ENCODE peak calls at places on chromosomes 4 and X, in seven cellular contexts. One of them, this sample, is unnamed.

GRCh38 chr4:4614925-4615678 is 73.3 kb upstream of the STX18 start:
- DNase-seq in NAMALWA: no peak
- DNase-seq in GM23248: peak
- DNase-seq in bronchial epithelial cell: no peak
- DNase-seq in KG1: no peak
- DNase-seq in stromal cell of bone marrow: no peak
- DNase-seq in frontal cortex: no peak
- DNase-seq in this sample: no peak

GRCh38 chrX:41490446-41490845 is 43.3 kb downstream of the NYX start:
- DNase-seq in NAMALWA: peak
- DNase-seq in KG1: no peak
- DNase-seq in GM23248: no peak
- DNase-seq in stromal cell of bone marrow: no peak
- DNase-seq in bronchial epithelial cell: no peak
- DNase-seq in frontal cortex: no peak
- DNase-seq in this sample: no peak

GRCh38 chrX:99394450-99394849 is 1015.6 kb downstream of the PCDH19 start:
- DNase-seq in frontal cortex: no peak
- DNase-seq in KG1: no peak
- DNase-seq in stromal cell of bone marrow: no peak
- DNase-seq in bronchial epithelial cell: no peak
- DNase-seq in NAMALWA: peak
- DNase-seq in GM23248: no peak
- DNase-seq in this sample: no peak

GRCh38 chr4:174136013-174136412 is 147.5 kb downstream of the FBXO8 start:
- DNase-seq in frontal cortex: no peak
- DNase-seq in bronchial epithelial cell: no peak
- DNase-seq in NAMALWA: no peak
- DNase-seq in stromal cell of bone marrow: no peak
- DNase-seq in GM23248: peak
- DNase-seq in KG1: no peak
- DNase-seq in this sample: no peak

GRCh38 chr4:10117424-10118354 is 1.1 kb upstream of the WDR1 start:
- DNase-seq in stromal cell of bone marrow: no peak
- DNase-seq in KG1: peak
- DNase-seq in GM23248: peak
- DNase-seq in NAMALWA: peak
- DNase-seq in frontal cortex: no peak
- DNase-seq in bronchial epithelial cell: no peak
- DNase-seq in this sample: peak

GRCh38 chr4:181569553-181569952 is 673.6 kb upstream of the TENM3 start:
- DNase-seq in frontal cortex: peak
- DNase-seq in bronchial epithelial cell: peak
- DNase-seq in GM23248: peak
- DNase-seq in NAMALWA: peak
- DNase-seq in stromal cell of bone marrow: peak
- DNase-seq in KG1: peak
- DNase-seq in this sample: no peak

GRCh38 chr4:150584198-150584593 is 2.2 kb downstream of the MAB21L2 start:
- DNase-seq in bronchial epithelial cell: no peak
- DNase-seq in KG1: no peak
- DNase-seq in GM23248: no peak
- DNase-seq in NAMALWA: no peak
- DNase-seq in frontal cortex: no peak
- DNase-seq in stromal cell of bone marrow: no peak
- DNase-seq in this sample: no peak

GRCh38 chr4:30181918-30182317 is 538.3 kb upstream of the PCDH7 start:
- DNase-seq in bronchial epithelial cell: no peak
- DNase-seq in frontal cortex: no peak
- DNase-seq in KG1: no peak
- DNase-seq in stromal cell of bone marrow: no peak
- DNase-seq in NAMALWA: no peak
- DNase-seq in GM23248: no peak
- DNase-seq in this sample: no peak

GRCh38 chr4:88275516-88275915 is 8.8 kb downstream of the PPM1K start:
- DNase-seq in stromal cell of bone marrow: peak
- DNase-seq in frontal cortex: no peak
- DNase-seq in GM23248: no peak
- DNase-seq in KG1: peak
- DNase-seq in NAMALWA: peak
- DNase-seq in bronchial epithelial cell: no peak
- DNase-seq in this sample: peak

GRCh38 chrX:130085551-130085986 is 24.7 kb downstream of the ELF4 start:
- DNase-seq in bronchial epithelial cell: no peak
- DNase-seq in KG1: no peak
- DNase-seq in NAMALWA: peak
- DNase-seq in frontal cortex: no peak
- DNase-seq in stromal cell of bone marrow: no peak
- DNase-seq in GM23248: peak
- DNase-seq in this sample: no peak

GRCh38 chr4:33882246-33882990 is 2361.9 kb downstream of the ARAP2 start:
- DNase-seq in frontal cortex: no peak
- DNase-seq in GM23248: peak
- DNase-seq in NAMALWA: no peak
- DNase-seq in stromal cell of bone marrow: no peak
- DNase-seq in KG1: no peak
- DNase-seq in bronchial epithelial cell: peak
- DNase-seq in this sample: no peak

GRCh38 chr4:77194989-77195388 is 38.0 kb downstream of the CCNG2 start:
- DNase-seq in GM23248: no peak
- DNase-seq in frontal cortex: no peak
- DNase-seq in bronchial epithelial cell: peak
- DNase-seq in NAMALWA: no peak
- DNase-seq in KG1: no peak
- DNase-seq in stromal cell of bone marrow: no peak
- DNase-seq in this sample: no peak

GRCh38 chr4:121791481-121791880 is 9.6 kb upstream of the EXOSC9 start:
- DNase-seq in frontal cortex: no peak
- DNase-seq in GM23248: peak
- DNase-seq in NAMALWA: no peak
- DNase-seq in stromal cell of bone marrow: no peak
- DNase-seq in bronchial epithelial cell: no peak
- DNase-seq in KG1: no peak
- DNase-seq in this sample: no peak

GRCh38 chrX:153703036-153703370 is 15.3 kb downstream of the SLC6A8 start:
- DNase-seq in frontal cortex: no peak
- DNase-seq in stromal cell of bone marrow: no peak
- DNase-seq in GM23248: no peak
- DNase-seq in bronchial epithelial cell: peak
- DNase-seq in NAMALWA: no peak
- DNase-seq in KG1: no peak
- DNase-seq in this sample: no peak

GRCh38 chr4:165351359-165352130 is 24.1 kb downstream of the MSMO1 start:
- DNase-seq in bronchial epithelial cell: no peak
- DNase-seq in stromal cell of bone marrow: no peak
- DNase-seq in frontal cortex: no peak
- DNase-seq in GM23248: no peak
- DNase-seq in KG1: no peak
- DNase-seq in NAMALWA: peak
- DNase-seq in this sample: no peak

GRCh38 chr4:74438661-74439060 is 6.3 kb upstream of the AREG start:
- DNase-seq in frontal cortex: no peak
- DNase-seq in bronchial epithelial cell: no peak
- DNase-seq in stromal cell of bone marrow: no peak
- DNase-seq in GM23248: no peak
- DNase-seq in KG1: no peak
- DNase-seq in NAMALWA: no peak
- DNase-seq in this sample: no peak

GRCh38 chr4:179626687-179627086 is 2184.4 kb upstream of the AGA start:
- DNase-seq in stromal cell of bone marrow: no peak
- DNase-seq in frontal cortex: no peak
- DNase-seq in bronchial epithelial cell: no peak
- DNase-seq in KG1: no peak
- DNase-seq in NAMALWA: no peak
- DNase-seq in GM23248: no peak
- DNase-seq in this sample: no peak

GRCh38 chrX:68732906-68733493 is 85.5 kb downstream of the STARD8 start:
- DNase-seq in frontal cortex: no peak
- DNase-seq in GM23248: peak
- DNase-seq in bronchial epithelial cell: peak
- DNase-seq in NAMALWA: peak
- DNase-seq in stromal cell of bone marrow: peak
- DNase-seq in KG1: peak
- DNase-seq in this sample: no peak

GRCh38 chr4:159487284-159487747 is 384.4 kb downstream of the RAPGEF2 start:
- DNase-seq in NAMALWA: peak
- DNase-seq in frontal cortex: peak
- DNase-seq in GM23248: peak
- DNase-seq in bronchial epithelial cell: peak
- DNase-seq in stromal cell of bone marrow: peak
- DNase-seq in KG1: peak
- DNase-seq in this sample: peak

GRCh38 chr4:75831856-75832405 is 70.3 kb downstream of the PPEF2 start:
- DNase-seq in GM23248: no peak
- DNase-seq in stromal cell of bone marrow: no peak
- DNase-seq in NAMALWA: no peak
- DNase-seq in frontal cortex: no peak
- DNase-seq in KG1: peak
- DNase-seq in bronchial epithelial cell: no peak
- DNase-seq in this sample: no peak

GRCh38 chrX:103539695-103540094 is 20.4 kb upstream of the RAB40A start:
- DNase-seq in GM23248: peak
- DNase-seq in KG1: no peak
- DNase-seq in stromal cell of bone marrow: no peak
- DNase-seq in NAMALWA: no peak
- DNase-seq in frontal cortex: no peak
- DNase-seq in bronchial epithelial cell: no peak
- DNase-seq in this sample: no peak

GRCh38 chrX:47093248-47093647 is 15.0 kb downstream of the RGN start:
- DNase-seq in KG1: no peak
- DNase-seq in NAMALWA: peak
- DNase-seq in frontal cortex: no peak
- DNase-seq in stromal cell of bone marrow: no peak
- DNase-seq in bronchial epithelial cell: peak
- DNase-seq in GM23248: peak
- DNase-seq in this sample: no peak

GRCh38 chr4:52197351-52197750 is 146.2 kb downstream of the SPATA18 start:
- DNase-seq in GM23248: peak
- DNase-seq in NAMALWA: no peak
- DNase-seq in bronchial epithelial cell: no peak
- DNase-seq in stromal cell of bone marrow: no peak
- DNase-seq in KG1: no peak
- DNase-seq in frontal cortex: no peak
- DNase-seq in this sample: no peak

GRCh38 chr4:59676389-59676788 is 1523.7 kb upstream of the ADGRL3 start:
- DNase-seq in frontal cortex: no peak
- DNase-seq in stromal cell of bone marrow: no peak
- DNase-seq in GM23248: no peak
- DNase-seq in KG1: no peak
- DNase-seq in NAMALWA: no peak
- DNase-seq in bronchial epithelial cell: no peak
- DNase-seq in this sample: no peak

GRCh38 chr4:56149601-56150000 is 200.9 kb downstream of the CEP135 start:
- DNase-seq in KG1: no peak
- DNase-seq in GM23248: peak
- DNase-seq in stromal cell of bone marrow: no peak
- DNase-seq in bronchial epithelial cell: no peak
- DNase-seq in NAMALWA: no peak
- DNase-seq in frontal cortex: no peak
- DNase-seq in this sample: no peak

GRCh38 chr4:151688785-151689043 is 72.1 kb downstream of the GATB start:
- DNase-seq in frontal cortex: no peak
- DNase-seq in bronchial epithelial cell: no peak
- DNase-seq in GM23248: no peak
- DNase-seq in KG1: no peak
- DNase-seq in stromal cell of bone marrow: no peak
- DNase-seq in NAMALWA: no peak
- DNase-seq in this sample: no peak

GRCh38 chrX:13956998-13957397 is 72.7 kb downstream of the GEMIN8 start:
- DNase-seq in frontal cortex: no peak
- DNase-seq in NAMALWA: no peak
- DNase-seq in bronchial epithelial cell: no peak
- DNase-seq in KG1: no peak
- DNase-seq in GM23248: no peak
- DNase-seq in stromal cell of bone marrow: no peak
- DNase-seq in this sample: no peak

GRCh38 chr4:103802766-103803165 is 83.0 kb upstream of the TACR3 start:
- DNase-seq in frontal cortex: no peak
- DNase-seq in stromal cell of bone marrow: no peak
- DNase-seq in NAMALWA: peak
- DNase-seq in bronchial epithelial cell: no peak
- DNase-seq in KG1: no peak
- DNase-seq in GM23248: no peak
- DNase-seq in this sample: no peak

GRCh38 chr4:142091691-142092182 is 455.4 kb downstream of the IL15 start:
- DNase-seq in stromal cell of bone marrow: peak
- DNase-seq in frontal cortex: no peak
- DNase-seq in KG1: no peak
- DNase-seq in NAMALWA: no peak
- DNase-seq in GM23248: peak
- DNase-seq in bronchial epithelial cell: peak
- DNase-seq in this sample: no peak

GRCh38 chr4:161003418-161004057 is 1160.3 kb downstream of the FSTL5 start:
- DNase-seq in KG1: no peak
- DNase-seq in frontal cortex: no peak
- DNase-seq in bronchial epithelial cell: no peak
- DNase-seq in stromal cell of bone marrow: no peak
- DNase-seq in GM23248: no peak
- DNase-seq in NAMALWA: no peak
- DNase-seq in this sample: no peak

GRCh38 chrX:133171962-133172708 is 46.0 kb downstream of the TFDP3 start:
- DNase-seq in bronchial epithelial cell: peak
- DNase-seq in stromal cell of bone marrow: no peak
- DNase-seq in KG1: no peak
- DNase-seq in NAMALWA: peak
- DNase-seq in GM23248: peak
- DNase-seq in frontal cortex: peak
- DNase-seq in this sample: no peak

GRCh38 chr4:183729430-183730328 is 70.6 kb downstream of the TRAPPC11 start:
- DNase-seq in frontal cortex: no peak
- DNase-seq in GM23248: peak
- DNase-seq in KG1: no peak
- DNase-seq in bronchial epithelial cell: peak
- DNase-seq in NAMALWA: no peak
- DNase-seq in stromal cell of bone marrow: peak
- DNase-seq in this sample: no peak

This sample was measured in SIG-M5.